ENCODE peak calls at places on chromosomes 2 and 18, in seven cellular contexts. R is CD4-positive, alpha-beta memory T cell; D is colonic mucosa; N is neural progenitor cell; H is WERI-Rb-1; A is thyroid gland; O is adrenal gland. I is an unnamed sample.

GRCh38 chr2:18378020-18378653 is 182.3 kb downstream of the RDH14 start:
- DNase-seq in R (peak; percentile 5), D (peak; percentile 24), N (peak; percentile 78), H (peak; percentile 61), A (peak; percentile 19), O (peak; percentile 23), I (no peak)

GRCh38 chr18:80157708-80158343 is 48.8 kb downstream of the ADNP2 start:
- DNase-seq in R (peak; percentile 51), D (peak; percentile 82), N (peak; percentile 78), H (peak; percentile 82), A (peak; percentile 82), O (peak; percentile 61), I (peak; percentile 74)

GRCh38 chr18:23316986-23317385 is 136.1 kb upstream of the RIOK3 start:
- DNase-seq in R (no peak), D (no peak), N (no peak), H (no peak), A (no peak), O (no peak), I (no peak)

GRCh38 chr2:217938038-217938437 is 64.8 kb downstream of the TNS1 start:
- DNase-seq in R (no peak), D (no peak), N (no peak), H (no peak), A (no peak), O (no peak), I (no peak)

GRCh38 chr2:102289129-102289528 is 22.2 kb upstream of the IL1RL1 start:
- DNase-seq in R (no peak), D (no peak), N (no peak), H (no peak), A (no peak), O (no peak), I (no peak)

GRCh38 chr2:42957109-42958035 is 165.0 kb upstream of the HAAO start:
- DNase-seq in R (no peak), D (no peak), N (no peak), H (no peak), A (no peak), O (no peak), I (no peak)

GRCh38 chr2:68040078-68040477 is 22.7 kb downstream of the C1D start:
- DNase-seq in R (no peak), D (no peak), N (no peak), H (no peak), A (no peak), O (no peak), I (no peak)

GRCh38 chr2:67628892-67629291 is 231.8 kb downstream of the ETAA1 start:
- DNase-seq in R (no peak), D (no peak), N (no peak), H (no peak), A (no peak), O (no peak), I (no peak)

GRCh38 chr2:17754773-17755425 is 961 bp downstream of the GEN1 start:
- DNase-seq in R (no peak), D (no peak), N (peak; percentile 8), H (no peak), A (no peak), O (no peak), I (no peak)

GRCh38 chr2:172693037-172693436 is 42.6 kb upstream of the RAPGEF4 start:
- DNase-seq in R (no peak), D (peak; percentile 81), N (no peak), H (no peak), A (no peak), O (peak; percentile 74), I (no peak)

GRCh38 chr2:121479882-121480522 is 50.7 kb upstream of the RNU4ATAC start:
- DNase-seq in R (no peak), D (peak; percentile 79), N (peak; percentile 28), H (peak; percentile 27), A (peak; percentile 77), O (peak; percentile 35), I (peak; percentile 9)

GRCh38 chr18:59885579-59886163 is 14.1 kb upstream of the PMAIP1 start:
- DNase-seq in R (peak; percentile 11), D (no peak), N (no peak), H (no peak), A (no peak), O (no peak), I (no peak)

GRCh38 chr2:128379021-128380005 is 60.6 kb upstream of the HS6ST1 start:
- DNase-seq in R (no peak), D (no peak), N (peak; percentile 91), H (no peak), A (peak; percentile 46), O (no peak), I (no peak)

GRCh38 chr2:128380061-128380889 is 61.6 kb upstream of the HS6ST1 start:
- DNase-seq in R (no peak), D (no peak), N (no peak), H (no peak), A (peak; percentile 1), O (no peak), I (no peak)

GRCh38 chr2:128377071-128377910 is 58.6 kb upstream of the HS6ST1 start:
- DNase-seq in R (no peak), D (no peak), N (no peak), H (no peak), A (peak; percentile 2), O (no peak), I (no peak)

GRCh38 chr2:128376241-128377041 is 57.8 kb upstream of the HS6ST1 start:
- DNase-seq in R (no peak), D (no peak), N (no peak), H (no peak), A (peak; percentile 3), O (no peak), I (no peak)

GRCh38 chr2:128378231-128379020 is 59.8 kb upstream of the HS6ST1 start:
- DNase-seq in R (no peak), D (no peak), N (no peak), H (no peak), A (peak; percentile 0), O (no peak), I (no peak)
- H3K27ac ChIP-seq in R (no peak overlapping the region), D (no peak overlapping the region), N (peak overlapping the region; percentile 64), H (no peak overlapping the region), A (peak overlapping the region; percentile 5), O (peak overlapping the region; percentile 76), I (no peak overlapping the region)

GRCh38 chr18:44510376-44510775 is 170.3 kb upstream of the SETBP1 start:
- DNase-seq in R (no peak), D (no peak), N (no peak), H (no peak), A (no peak), O (no peak), I (no peak)

GRCh38 chr18:44509048-44509447 is 171.6 kb upstream of the SETBP1 start:
- DNase-seq in R (no peak), D (no peak), N (no peak), H (no peak), A (no peak), O (no peak), I (no peak)

GRCh38 chr18:44507729-44508325 is 172.9 kb upstream of the SETBP1 start:
- DNase-seq in R (no peak), D (no peak), N (no peak), H (no peak), A (peak; percentile 19), O (peak; percentile 54), I (no peak)

GRCh38 chr18:44503854-44504253 is 176.8 kb upstream of the SETBP1 start:
- DNase-seq in R (no peak), D (no peak), N (no peak), H (no peak), A (no peak), O (no peak), I (no peak)

GRCh38 chr18:44508474-44508873 is 172.2 kb upstream of the SETBP1 start:
- DNase-seq in R (no peak), D (no peak), N (no peak), H (no peak), A (no peak), O (no peak), I (no peak)
- H3K27ac ChIP-seq in R (no peak overlapping the region), D (no peak overlapping the region), N (no peak overlapping the region), H (no peak overlapping the region), A (no peak overlapping the region), O (peak overlapping the region; percentile 66), I (no peak overlapping the region)

GRCh38 chr2:159988412-159988970 is 73.9 kb downstream of the PLA2R1 start:
- DNase-seq in R (no peak), D (no peak), N (no peak), H (no peak), A (no peak), O (no peak), I (no peak)

GRCh38 chr2:159982270-159982669 is 80.1 kb downstream of the PLA2R1 start:
- DNase-seq in R (no peak), D (no peak), N (no peak), H (peak; percentile 34), A (peak; percentile 45), O (peak; percentile 34), I (no peak)

GRCh38 chr2:159987136-159987535 is 75.3 kb downstream of the PLA2R1 start:
- DNase-seq in R (no peak), D (no peak), N (no peak), H (no peak), A (peak; percentile 85), O (no peak), I (no peak)

GRCh38 chr2:159984034-159984433 is 78.4 kb downstream of the PLA2R1 start:
- DNase-seq in R (no peak), D (no peak), N (no peak), H (no peak), A (no peak), O (no peak), I (no peak)

DNA sequence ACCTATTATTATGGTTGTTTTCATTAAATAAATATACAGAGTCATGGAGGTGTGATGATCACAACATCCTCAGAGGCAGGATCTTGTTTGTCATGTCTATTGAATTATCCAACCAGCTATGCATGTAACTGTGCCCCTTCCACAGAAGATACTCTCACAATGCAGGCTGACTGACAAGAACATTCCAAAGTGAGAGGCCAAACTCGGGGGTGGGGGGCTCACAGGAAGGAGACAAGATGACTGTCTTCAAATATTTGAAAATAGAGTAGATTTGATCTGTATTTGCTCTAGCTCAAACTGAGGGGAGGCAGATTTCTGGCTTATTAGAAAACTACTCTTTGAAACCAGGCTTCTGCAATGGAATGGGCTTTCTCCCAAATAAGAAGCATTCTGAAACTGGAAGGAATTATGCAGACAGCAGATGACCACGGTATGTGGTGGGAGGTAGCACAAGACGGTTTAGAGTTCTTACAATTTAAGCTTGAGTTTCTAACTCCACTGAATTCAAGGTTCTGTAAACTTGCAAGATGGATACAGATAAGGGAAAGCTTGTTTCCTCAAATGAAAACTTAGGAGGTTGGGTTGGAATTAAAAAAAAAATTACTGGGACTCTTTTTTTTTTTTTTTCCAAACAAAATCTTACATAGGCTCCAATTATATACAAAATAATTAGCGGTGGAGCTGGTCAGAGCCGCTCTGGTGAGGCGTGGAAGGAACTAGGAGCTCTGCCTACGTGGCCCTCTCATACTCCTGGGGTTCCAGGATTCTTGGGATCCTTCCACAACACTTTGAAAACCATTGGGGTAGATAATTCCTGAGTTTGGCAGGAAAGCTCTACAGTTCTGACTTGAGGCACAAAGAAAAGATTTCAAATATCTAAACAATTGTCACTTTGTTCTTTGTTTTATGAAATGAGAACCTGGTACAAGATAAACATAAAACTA is 79.3 kb downstream of the PLA2R1 start:
- DNase-seq in R (no peak), D (no peak), N (no peak), H (no peak), A (peak; percentile 73), O (no peak), I (no peak)
- H3K27ac ChIP-seq in R (no peak overlapping the region), D (no peak overlapping the region), N (no peak overlapping the region), H (no peak overlapping the region), A (peak overlapping the region; percentile 94), O (no peak overlapping the region), I (no peak overlapping the region)

DNA sequence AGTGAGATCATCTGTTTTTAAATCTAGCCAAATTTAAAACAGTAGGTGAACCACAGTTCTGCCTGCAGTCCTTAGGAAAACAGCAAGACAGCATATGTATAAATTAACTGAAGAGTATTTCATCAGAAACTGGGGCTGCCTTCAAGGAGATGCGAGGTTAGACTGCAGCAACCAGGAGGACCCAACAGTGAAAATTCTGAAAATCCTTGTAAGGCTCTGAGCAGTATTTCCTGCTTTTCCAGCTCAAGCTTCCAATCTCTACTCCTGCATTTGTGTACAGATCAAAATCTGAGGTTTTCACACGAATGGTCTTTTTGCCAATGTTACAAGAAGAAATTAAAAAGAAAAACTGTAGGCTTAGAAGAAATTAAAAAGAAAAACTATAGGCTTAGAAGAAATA is 43.7 kb downstream of the CERKL start:
- DNase-seq in R (no peak), D (no peak), N (no peak), H (no peak), A (no peak), O (no peak), I (no peak)
- H3K27ac ChIP-seq in R (no peak overlapping the region), D (no peak overlapping the region), N (no peak overlapping the region), H (peak overlapping the region; percentile 84), A (no peak overlapping the region), O (no peak overlapping the region), I (no peak overlapping the region)

I was measured in substantia nigra.